ENCODE peak calls at places on chromosomes 12 and 14, in nine cellular contexts. P is CD8-positive, alpha-beta T cell; D is IMR-90; N is brain microvascular endothelial cell; Z is A549; F is body of pancreas; H is heart left ventricle; C is heart right ventricle; V is tibial artery. O is an unnamed sample.

GRCh38 chr12:11758087-11758837 is 108.8 kb downstream of the ETV6 start:
- DNase-seq in P (no peak), D (no peak), N (no peak), Z (no peak), F (no peak), H (no peak), C (no peak), V (no peak), O (no peak)

GRCh38 chr14:68248481-68249255 is 429.1 kb downstream of the RAD51B start:
- DNase-seq in P (no peak), D (peak), N (no peak), Z (peak), F (peak), H (peak), C (peak), V (no peak), O (peak)

GRCh38 chr12:121776190-121777098 is 17.0 kb downstream of the RHOF start:
- DNase-seq in P (peak), D (peak), N (no peak), Z (peak), F (peak), H (peak), C (peak), V (peak), O (no peak)

GRCh38 chr12:95322335-95322734 is 104.7 kb downstream of the VEZT start:
- DNase-seq in P (no peak), D (peak), N (peak), Z (no peak), F (no peak), H (no peak), C (no peak), V (no peak), O (no peak)

GRCh38 chr12:101759396-101760047 is 20.3 kb upstream of the SYCP3 start:
- DNase-seq in P (no peak), D (peak), N (peak), Z (peak), F (no peak), H (no peak), C (no peak), V (no peak), O (no peak)

GRCh38 chr14:95250126-95250824 is 69.4 kb downstream of the CLMN start:
- DNase-seq in P (no peak), D (no peak), N (no peak), Z (no peak), F (no peak), H (no peak), C (no peak), V (no peak), O (no peak)

GRCh38 chr12:63944586-63945228 is 100.2 kb downstream of the SRGAP1 start:
- DNase-seq in P (no peak), D (no peak), N (no peak), Z (no peak), F (no peak), H (no peak), C (no peak), V (no peak), O (no peak)

GRCh38 chr12:93908264-93908663 is 231.1 kb downstream of the CRADD start:
- DNase-seq in P (no peak), D (no peak), N (no peak), Z (no peak), F (no peak), H (no peak), C (no peak), V (no peak), O (no peak)

GRCh38 chr14:53757732-53758131 is 198.9 kb downstream of the BMP4 start:
- DNase-seq in P (no peak), D (no peak), N (no peak), Z (no peak), F (no peak), H (no peak), C (no peak), V (no peak), O (no peak)

GRCh38 chr12:85466906-85467305 is 186.9 kb downstream of the ALX1 start:
- DNase-seq in P (no peak), D (peak), N (peak), Z (no peak), F (no peak), H (no peak), C (no peak), V (no peak), O (no peak)

GRCh38 chr12:121793836-121794531 is 496 bp upstream of the RHOF start:
- DNase-seq in P (peak), D (peak), N (peak), Z (peak), F (peak), H (peak), C (peak), V (peak), O (peak)

GRCh38 chr12:3698218-3698974 is 54.5 kb downstream of the CRACR2A start:
- DNase-seq in P (no peak), D (peak), N (peak), Z (peak), F (no peak), H (no peak), C (no peak), V (no peak), O (no peak)

GRCh38 chr12:52390739-52391617 is 5.5 kb upstream of the KRT84 start:
- DNase-seq in P (no peak), D (peak), N (peak), Z (peak), F (no peak), H (no peak), C (no peak), V (no peak), O (no peak)

GRCh38 chr12:99495797-99496196 is 151.8 kb upstream of the GARIN6 start:
- DNase-seq in P (no peak), D (no peak), N (no peak), Z (no peak), F (no peak), H (no peak), C (no peak), V (no peak), O (no peak)

GRCh38 chr12:93502802-93503623 is 35.7 kb downstream of the MRPL42 start:
- DNase-seq in P (peak), D (peak), N (peak), Z (peak), F (peak), H (no peak), C (no peak), V (no peak), O (no peak)

GRCh38 chr12:92294676-92295440 is 149.2 kb upstream of the BTG1 start:
- DNase-seq in P (no peak), D (peak), N (peak), Z (no peak), F (no peak), H (no peak), C (no peak), V (no peak), O (no peak)

GRCh38 chr12:39047539-39048078 is 142.2 kb upstream of the CPNE8 start:
- DNase-seq in P (no peak), D (no peak), N (no peak), Z (no peak), F (no peak), H (no peak), C (no peak), V (no peak), O (no peak)

GRCh38 chr12:4975574-4975973 is 65.9 kb downstream of the KCNA1 start:
- DNase-seq in P (no peak), D (no peak), N (no peak), Z (peak), F (no peak), H (no peak), C (no peak), V (no peak), O (no peak)

GRCh38 chr14:70882771-70883492 is 24.3 kb upstream of the PCNX1 start:
- DNase-seq in P (no peak), D (peak), N (peak), Z (no peak), F (no peak), H (no peak), C (no peak), V (no peak), O (no peak)
- H3K27ac ChIP-seq in P (no peak), D (no peak), N (no peak), Z (no peak), F (no peak), H (no peak), C (peak), V (no peak), O (peak)

GRCh38 chr12:6829532-6830220 is 1.5 kb downstream of the P3H3 start:
- DNase-seq in P (no peak), D (peak), N (peak), Z (peak), F (no peak), H (no peak), C (no peak), V (no peak), O (no peak)
- TF ChIP-seq CTCF in P (no peak), D (peak), N (peak), Z (no peak), F (no peak), H (no peak), C (no peak), V (no peak), O (no peak)

GRCh38 chr12:25269701-25270100 is 19.0 kb upstream of the KRAS start:
- DNase-seq in P (no peak), D (no peak), N (no peak), Z (no peak), F (no peak), H (no peak), C (no peak), V (no peak), O (no peak)
- H3K27ac ChIP-seq in P (no peak), D (no peak), N (no peak), Z (no peak), F (no peak), H (no peak), C (no peak), V (no peak), O (no peak)

GRCh38 chr12:57461904-57462306 is 2.3 kb downstream of the GLI1 start:
- DNase-seq in P (no peak), D (peak), N (no peak), Z (no peak), F (no peak), H (no peak), C (no peak), V (no peak), O (no peak)

GRCh38 chr12:57459055-57459749 is 383 bp upstream of the GLI1 start:
- DNase-seq in P (peak), D (peak), N (peak), Z (peak), F (peak), H (peak), C (peak), V (peak), O (peak)

GRCh38 chr12:57459750-57460400 is at the start of gene GLI1:
- DNase-seq in P (no peak), D (peak), N (no peak), Z (peak), F (no peak), H (peak), C (no peak), V (no peak), O (no peak)

GRCh38 chr12:57461326-57461903 is 1.8 kb downstream of the GLI1 start:
- DNase-seq in P (no peak), D (peak), N (no peak), Z (peak), F (no peak), H (peak), C (peak), V (peak), O (peak)

GRCh38 chr12:57460457-57461325 is 1.1 kb downstream of the GLI1 start:
- DNase-seq in P (no peak), D (no peak), N (no peak), Z (peak), F (no peak), H (peak), C (no peak), V (no peak), O (no peak)
- TF ChIP-seq CTCF in P (no peak), D (no peak), N (no peak), Z (no peak), F (no peak), H (no peak), C (no peak), V (no peak), O (no peak)

GRCh38 chr12:19850341-19851065 is 411.2 kb downstream of the AEBP2 start:
- DNase-seq in P (no peak), D (peak), N (peak), Z (no peak), F (no peak), H (no peak), C (no peak), V (peak), O (peak)
- H3K27ac ChIP-seq in P (no peak), D (peak), N (no peak), Z (no peak), F (no peak), H (no peak), C (peak), V (peak), O (peak)

GRCh38 chr14:77142289-77142814 is 761 bp upstream of the ZDHHC22 start:
- DNase-seq in P (no peak), D (no peak), N (no peak), Z (no peak), F (no peak), H (no peak), C (no peak), V (no peak), O (no peak)

GRCh38 chr14:77140343-77140936 is 1.2 kb downstream of the ZDHHC22 start:
- DNase-seq in P (no peak), D (no peak), N (no peak), Z (peak), F (no peak), H (no peak), C (no peak), V (no peak), O (no peak)

GRCh38 chr14:77141592-77142288 is at the start of gene ZDHHC22:
- DNase-seq in P (no peak), D (no peak), N (no peak), Z (peak), F (no peak), H (no peak), C (no peak), V (no peak), O (no peak)

GRCh38 chr14:77139540-77140342 is 1.9 kb downstream of the ZDHHC22 start:
- DNase-seq in P (no peak), D (no peak), N (no peak), Z (peak), F (no peak), H (no peak), C (no peak), V (no peak), O (no peak)

GRCh38 chr14:77140937-77141591 is 527 bp downstream of the ZDHHC22 start:
- DNase-seq in P (no peak), D (peak), N (no peak), Z (peak), F (no peak), H (no peak), C (no peak), V (no peak), O (no peak)
- TF ChIP-seq CTCF in P (no peak), D (peak), N (peak), Z (peak), F (no peak), H (peak), C (peak), V (peak), O (peak)

GRCh38 chr14:89589400-89590128 is 172.5 kb upstream of the FOXN3 start:
- DNase-seq in P (no peak), D (no peak), N (no peak), Z (no peak), F (no peak), H (no peak), C (no peak), V (no peak), O (no peak)
- H3K27ac ChIP-seq in P (no peak), D (no peak), N (no peak), Z (no peak), F (no peak), H (no peak), C (peak), V (no peak), O (no peak)

GRCh38 chr12:130463818-130464663 is 126.4 kb downstream of the PIWIL1 start:
- DNase-seq in P (no peak), D (no peak), N (no peak), Z (no peak), F (no peak), H (no peak), C (no peak), V (no peak), O (no peak)
- TF ChIP-seq CTCF in P (no peak), D (no peak), N (no peak), Z (no peak), F (no peak), H (no peak), C (no peak), V (no peak), O (no peak)

O was measured in coronary artery.